ENCODE peak calls at places on chromosome 17, in five cellular contexts. T, Y, L, O and K are unnamed samples.

GRCh38 chr17:43085489-43085888 is 39.7 kb downstream of the BRCA1 start:
- DNase-seq in L (no peak), T (peak), Y (no peak), O (peak), K (no peak)

GRCh38 chr17:18280239-18280638 is 19.8 kb downstream of the MIEF2 start:
- DNase-seq in Y (no peak), L (no peak), O (no peak), T (no peak), K (no peak)

GRCh38 chr17:15392326-15392739 is 50.9 kb upstream of the TEKT3 start:
- DNase-seq in L (no peak), O (no peak), T (peak), Y (no peak), K (no peak)

GRCh38 chr17:73291260-73291801 is 20.5 kb downstream of the CDC42EP4 start:
- DNase-seq in L (no peak), Y (no peak), T (no peak), O (peak), K (peak)

GRCh38 chr17:1785925-1786324 is 24.1 kb downstream of the SERPINF1 start:
- DNase-seq in T (no peak), O (no peak), Y (no peak), L (no peak), K (peak)

GRCh38 chr17:58577696-58578095 is 63.3 kb upstream of the MTMR4 start:
- DNase-seq in Y (peak), L (peak), T (no peak), O (peak), K (no peak)

GRCh38 chr17:74274703-74275340 is 788 bp downstream of the DNAI2 start:
- DNase-seq in O (no peak), T (no peak), Y (no peak), L (peak), K (no peak)

GRCh38 chr17:77218902-77219301 is 78.1 kb downstream of the SEC14L1 start:
- DNase-seq in O (no peak), T (no peak), Y (no peak), L (no peak), K (no peak)

GRCh38 chr17:69857412-69857835 is 217.6 kb upstream of the KCNJ16 start:
- DNase-seq in O (no peak), T (peak), L (no peak), Y (no peak), K (no peak)